ENCODE peak calls at places on chromosomes 12 and 14, in five cellular contexts. Q is NCI-H1092; S is stimulated activated CD4-positive, alpha-beta T cell treated with anti-CD3 and anti-CD28 coated beads, Interleukin-4, amount 100 ng/mL, for 24 hours; O is activated naive CD8-positive, alpha-beta T cell treated with anti-CD3 and anti-CD28 coated beads, Interleukin-2, amount 10 ng/mL, durations not matched to agents 7 days and 5 days; I is astrocyte. L is an unnamed sample.

GRCh38 chr12:78938341-78939084 is 73.9 kb downstream of the SYT1 start:
- DNase-seq in Q (peak), S (no peak), O (no peak), I (no peak), L (no peak)

GRCh38 chr12:131607658-131608447 is 103.0 kb upstream of the SFSWAP start:
- DNase-seq in Q (no peak), S (peak), O (no peak), I (no peak), L (no peak)

GRCh38 chr14:68459480-68460136 is 333.3 kb downstream of the ZFP36L1 start:
- DNase-seq in Q (no peak), S (no peak), O (no peak), I (no peak), L (no peak)

GRCh38 chr12:87866602-87867292 is 162.5 kb downstream of the C12orf50 start:
- DNase-seq in Q (no peak), S (no peak), O (no peak), I (no peak), L (no peak)

GRCh38 chr12:124082676-124083075 is 109.7 kb downstream of the ZNF664 start:
- DNase-seq in Q (no peak), S (no peak), O (no peak), I (no peak), L (no peak)

GRCh38 chr14:99819514-99819913 is 26.3 kb downstream of the EML1 start:
- DNase-seq in Q (no peak), S (no peak), O (no peak), I (no peak), L (no peak)

GRCh38 chr12:111434680-111435338 is 29.1 kb downstream of the SH2B3 start:
- DNase-seq in Q (no peak), S (peak), O (peak), I (peak), L (no peak)

GRCh38 chr12:43976027-43976426 is 140.1 kb downstream of the TMEM117 start:
- DNase-seq in Q (no peak), S (no peak), O (no peak), I (no peak), L (no peak)

GRCh38 chr12:4962539-4963486 is 53.1 kb downstream of the KCNA1 start:
- DNase-seq in Q (no peak), S (no peak), O (no peak), I (peak), L (no peak)

GRCh38 chr12:130117256-130117655 is 45.0 kb upstream of the FZD10 start:
- DNase-seq in Q (no peak), S (no peak), O (no peak), I (no peak), L (no peak)

GRCh38 chr12:4909734-4910501 is at the start of gene KCNA1:
- DNase-seq in Q (peak), S (no peak), O (peak), I (peak), L (no peak)

GRCh38 chr12:100801335-100801734 is 6.8 kb downstream of the ANO4 start:
- DNase-seq in Q (no peak), S (no peak), O (no peak), I (peak), L (no peak)

GRCh38 chr14:93231129-93231979 is 24.3 kb downstream of the UBR7 start:
- DNase-seq in Q (peak), S (no peak), O (no peak), I (peak), L (no peak)

GRCh38 chr14:56208520-56208919 is 90.3 kb downstream of the PELI2 start:
- DNase-seq in Q (no peak), S (no peak), O (no peak), I (no peak), L (no peak)

GRCh38 chr14:93207468-93208308 is 632 bp downstream of the UBR7 start:
- DNase-seq in Q (peak), S (peak), O (no peak), I (peak), L (no peak)

GRCh38 chr12:52132754-52133161 is 53.3 kb downstream of the SMIM41 start:
- DNase-seq in Q (no peak), S (no peak), O (no peak), I (no peak), L (no peak)

GRCh38 chr12:1769809-1770494 is 50.4 kb upstream of the LRTM2 start:
- DNase-seq in Q (no peak), S (no peak), O (no peak), I (no peak), L (no peak)

GRCh38 chr14:50917449-50917848 is 26.8 kb downstream of the PYGL start:
- DNase-seq in Q (no peak), S (no peak), O (no peak), I (no peak), L (no peak)

GRCh38 chr12:5439333-5439732 is 7.4 kb downstream of the NTF3 start:
- DNase-seq in Q (no peak), S (no peak), O (no peak), I (no peak), L (no peak)

GRCh38 chr12:1993341-1993740 is 10.9 kb downstream of the DCP1B start:
- DNase-seq in Q (no peak), S (no peak), O (no peak), I (peak), L (peak)

GRCh38 chr14:69773571-69774276 is 6.8 kb downstream of the SRSF5 start:
- DNase-seq in Q (no peak), S (no peak), O (no peak), I (no peak), L (no peak)

GRCh38 chr12:28171356-28172060 is 18.7 kb upstream of the CCDC91 start:
- DNase-seq in Q (no peak), S (no peak), O (no peak), I (no peak), L (no peak)

GRCh38 chr12:109719123-109720022 is 5.7 kb downstream of the FAM222A start:
- DNase-seq in Q (no peak), S (no peak), O (no peak), I (no peak), L (no peak)

GRCh38 chr12:125403145-125403789 is 338.0 kb downstream of the AACS start:
- DNase-seq in Q (peak), S (no peak), O (peak), I (no peak), L (no peak)

GRCh38 chr12:52691076-52691764 is 11.0 kb upstream of the KRT1 start:
- DNase-seq in Q (peak), S (peak), O (peak), I (no peak), L (no peak)

GRCh38 chr14:71967709-71968108 is 35.5 kb downstream of the RGS6 start:
- DNase-seq in Q (no peak), S (no peak), O (no peak), I (no peak), L (no peak)

GRCh38 chr12:70254846-70255245 is 11.6 kb downstream of the CNOT2 start:
- DNase-seq in Q (no peak), S (no peak), O (no peak), I (no peak), L (no peak)

GRCh38 chr14:92690171-92691011 is 58.0 kb downstream of the LGMN start:
- DNase-seq in Q (peak), S (no peak), O (no peak), I (peak), L (no peak)

GRCh38 chr14:50792634-50793068 is 38.3 kb downstream of the NIN start:
- DNase-seq in Q (no peak), S (no peak), O (no peak), I (no peak), L (no peak)

GRCh38 chr14:99822800-99823455 is 29.7 kb downstream of the EML1 start:
- DNase-seq in Q (no peak), S (no peak), O (no peak), I (no peak), L (no peak)